ENCODE peak calls at places on chromosome 3, in seven cellular contexts. P is heart left ventricle, G is fibroblast of lung, N is fibroblast of pulmonary artery, T is AG04449, S is IMR-90, R is A549. Y is an unnamed sample.

GRCh38 chr3:95407709-95408463 is 1345.0 kb downstream of the NSUN3 start:
- DNase-seq in P (no peak), S (no peak), T (no peak), N (no peak), R (no peak), G (no peak), Y (no peak)

GRCh38 chr3:192079098-192079497 is 618.1 kb downstream of the PYDC2 start:
- DNase-seq in G (no peak), P (no peak), T (no peak), N (no peak), R (no peak), S (no peak), Y (no peak)

GRCh38 chr3:85939026-85939616 is 980.3 kb downstream of the CADM2 start:
- DNase-seq in S (no peak), R (peak; percentile 5), P (no peak), T (no peak), G (peak; percentile 74), N (peak; percentile 8), Y (no peak)

GRCh38 chr3:21484323-21485154 is 266.5 kb downstream of the ZNF385D start:
- DNase-seq in G (peak; percentile 83), S (peak; percentile 62), R (peak; percentile 59), N (peak; percentile 90), P (peak; percentile 39), T (peak; percentile 34), Y (peak; percentile 65)

GRCh38 chr3:172808969-172809546 is 58.5 kb downstream of the ECT2 start:
- DNase-seq in T (peak; percentile 21), N (peak; percentile 82), P (no peak), R (peak; percentile 40), G (peak; percentile 84), S (peak; percentile 61), Y (peak; percentile 65)

GRCh38 chr3:195899701-195900425 is 8.5 kb downstream of the TNK2 start:
- DNase-seq in G (no peak), N (no peak), R (no peak), P (no peak), S (no peak), T (no peak), Y (no peak)

GRCh38 chr3:11186771-11187170 is 32.5 kb downstream of the HRH1 start:
- DNase-seq in S (peak; percentile 55), G (no peak), N (no peak), R (no peak), T (no peak), P (no peak), Y (peak; percentile 63)

GRCh38 chr3:109346770-109347295 is 9.5 kb upstream of the DPPA4 start:
- DNase-seq in S (no peak), N (no peak), T (no peak), P (no peak), R (no peak), G (peak; percentile 22), Y (no peak)

GRCh38 chr3:13352621-13353131 is 67.4 kb downstream of the NUP210 start:
- DNase-seq in S (peak; percentile 41), N (no peak), T (no peak), G (no peak), R (peak; percentile 12), P (no peak), Y (no peak)

GRCh38 chr3:45688882-45689786 is at the start of gene SACM1L:
- DNase-seq in N (peak; percentile 99), P (peak; percentile 99), S (peak; percentile 99), R (peak; percentile 97), T (peak; percentile 91), G (peak; percentile 99), Y (peak; percentile 99)

GRCh38 chr3:45689787-45690145 is 570 bp downstream of the SACM1L start:
- DNase-seq in T (no peak), G (peak; percentile 23), S (no peak), R (no peak), P (no peak), N (no peak), Y (no peak)

GRCh38 chr3:45692866-45693265 is 3.7 kb downstream of the SACM1L start:
- DNase-seq in R (no peak), G (no peak), T (no peak), N (no peak), P (no peak), S (no peak), Y (no peak)

GRCh38 chr3:45690331-45691035 is 1.3 kb downstream of the SACM1L start:
- DNase-seq in S (no peak), T (no peak), R (no peak), G (no peak), N (no peak), P (no peak), Y (no peak)

DNA sequence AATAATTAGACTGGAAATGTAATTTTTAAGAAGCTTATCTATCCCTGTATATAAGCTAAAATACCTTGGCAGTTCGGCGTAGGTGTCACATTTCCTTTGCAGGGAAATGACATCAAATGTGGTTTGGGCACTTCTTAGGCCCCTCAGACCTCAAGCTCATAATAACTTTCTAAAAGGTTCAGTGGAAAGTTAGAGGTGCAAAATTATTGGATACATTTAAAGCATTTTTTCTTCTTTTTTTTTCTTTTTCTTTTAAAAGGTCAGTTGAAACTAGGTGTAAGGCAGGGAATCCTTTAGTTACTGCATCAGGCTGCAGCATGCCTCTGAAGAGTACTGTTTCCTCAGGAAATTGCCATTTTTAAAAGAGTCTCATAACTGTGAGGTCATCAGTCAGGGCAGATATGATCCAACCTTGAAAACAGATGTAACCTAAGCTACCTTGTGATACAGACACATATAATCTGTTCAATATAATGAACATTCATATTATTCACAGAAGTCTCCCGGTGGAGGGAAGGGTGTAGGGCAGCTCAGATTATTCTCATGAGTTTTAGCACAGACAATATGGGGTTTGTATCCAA is 4.8 kb downstream of the SACM1L start:
- DNase-seq in N (no peak), T (no peak), G (no peak), R (no peak), S (no peak), P (no peak), Y (no peak)
- TF ChIP-seq CTCF in N (no peak), T (no peak), G (peak; percentile 3), R (no peak), S (no peak), P (no peak), Y (no peak)

DNA sequence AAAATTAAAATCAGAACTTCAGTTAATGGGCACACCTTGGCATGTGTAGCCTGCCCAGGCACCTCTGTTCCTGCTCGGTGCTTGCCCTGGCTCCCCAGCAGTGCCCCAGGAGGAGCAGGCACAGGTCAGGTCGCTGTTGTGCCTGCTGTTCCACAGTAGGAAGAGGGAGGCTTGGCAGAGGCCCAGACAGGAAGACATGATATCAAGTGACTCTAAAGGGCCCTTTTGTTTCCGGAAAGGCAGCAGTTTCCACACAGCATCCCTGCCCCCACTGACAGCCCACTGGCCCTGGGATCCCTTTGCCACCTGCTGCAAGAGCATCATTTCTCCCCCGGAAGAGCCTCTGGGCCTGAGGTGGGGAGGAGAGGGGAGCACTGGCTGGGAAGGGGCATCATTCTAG is 40.5 kb upstream of the HES1 start:
- DNase-seq in R (no peak), N (peak; percentile 23), S (no peak), T (no peak), P (peak; percentile 58), G (no peak), Y (no peak)
- TF ChIP-seq CTCF in R (no peak), N (no peak), S (no peak), T (no peak), P (no peak), G (no peak), Y (no peak)

GRCh38 chr3:47428585-47429145 is 47.1 kb downstream of the SCAP start:
- DNase-seq in S (no peak), T (no peak), P (no peak), G (no peak), R (no peak), N (peak; percentile 11), Y (peak; percentile 10)

GRCh38 chr3:47429476-47430270 is 46.1 kb downstream of the SCAP start:
- DNase-seq in T (no peak), S (no peak), P (no peak), R (no peak), G (no peak), N (no peak), Y (no peak)

GRCh38 chr3:47425383-47425778 is 44.6 kb downstream of the PTPN23 start:
- DNase-seq in T (no peak), N (no peak), G (no peak), P (no peak), R (no peak), S (no peak), Y (no peak)

GRCh38 chr3:47425959-47426358 is 45.1 kb downstream of the PTPN23 start:
- DNase-seq in R (no peak), T (no peak), G (no peak), N (no peak), S (no peak), P (no peak), Y (no peak)

DNA sequence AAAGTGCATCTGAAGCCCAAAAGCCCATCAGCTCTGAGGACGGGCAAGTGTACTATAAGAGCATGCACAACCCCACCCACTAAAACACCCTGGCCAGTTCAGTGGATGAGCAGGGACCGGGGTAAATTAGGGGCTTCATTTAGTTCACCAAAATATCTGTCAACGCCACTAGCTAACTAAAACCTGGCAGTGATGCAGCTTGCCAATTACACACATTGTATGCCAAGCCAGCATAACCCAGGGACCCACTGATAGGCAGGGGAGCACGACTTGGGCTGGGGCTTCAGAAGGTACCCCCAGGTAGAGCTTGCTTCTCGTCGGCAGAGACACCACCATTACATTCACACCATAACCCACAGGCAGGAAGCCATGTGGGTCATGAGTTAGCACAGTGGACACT is 47.0 kb downstream of the PTPN23 start:
- DNase-seq in P (no peak), N (no peak), S (no peak), G (no peak), T (no peak), R (no peak), Y (no peak)
- TF ChIP-seq CTCF in P (no peak), N (no peak), S (no peak), G (no peak), T (no peak), R (no peak), Y (no peak)

GRCh38 chr3:127473244-127474024 is 117.1 kb downstream of the TPRA1 start:
- DNase-seq in R (peak; percentile 6), G (no peak), P (no peak), T (no peak), N (no peak), S (no peak), Y (no peak)
- TF ChIP-seq CTCF in R (no peak), G (no peak), P (no peak), T (no peak), N (peak; percentile 13), S (no peak), Y (no peak)

GRCh38 chr3:141115752-141116541 is 64.8 kb downstream of the SPSB4 start:
- DNase-seq in G (peak; percentile 64), N (no peak), R (no peak), T (no peak), S (no peak), P (no peak), Y (peak; percentile 88)

GRCh38 chr3:141114179-141114745 is 63.1 kb downstream of the SPSB4 start:
- DNase-seq in R (no peak), N (no peak), P (no peak), T (no peak), S (no peak), G (no peak), Y (no peak)

GRCh38 chr3:141112686-141113255 is 61.6 kb downstream of the SPSB4 start:
- DNase-seq in S (no peak), P (no peak), G (no peak), T (no peak), R (no peak), N (no peak), Y (no peak)

GRCh38 chr3:141116791-141117190 is 65.6 kb downstream of the SPSB4 start:
- DNase-seq in N (no peak), T (no peak), S (no peak), P (no peak), G (no peak), R (no peak), Y (peak; percentile 20)

GRCh38 chr3:141114816-141115458 is 63.8 kb downstream of the SPSB4 start:
- DNase-seq in T (no peak), S (no peak), N (no peak), R (peak; percentile 14), P (no peak), G (no peak), Y (no peak)
- TF ChIP-seq CTCF in T (peak; percentile 23), S (peak; percentile 10), N (peak; percentile 24), R (no peak), P (peak; percentile 40), G (peak; percentile 34), Y (peak; percentile 39)

Y was measured in fibroblast of villous mesenchyme.